ENCODE peak calls at places on chromosomes 6 and 20, in six cellular contexts. U is ovary, E is A549, V is K562, K is H1, Z is upper lobe of left lung. G is an unnamed sample. For H3K9me3 and H3K4me1, the result is how much of the 10 kb centered on the place peaks cover.

GRCh38 chr20:652611-653109 is 340 bp downstream of the SRXN1 start:
- DNase-seq in U (no peak), E (peak), V (no peak), K (no peak), Z (peak), G (peak)

GRCh38 chr6:11096109-11096508 is 2.5 kb downstream of the SMIM13 start:
- DNase-seq in U (no peak), E (peak), V (no peak), K (no peak), Z (peak), G (no peak)

GRCh38 chr6:149984778-149985177 is 21.0 kb downstream of the ULBP1 start:
- DNase-seq in U (no peak), E (no peak), V (no peak), K (no peak), Z (no peak), G (no peak)

GRCh38 chr20:51563597-51564332 is 21.2 kb upstream of the NFATC2 start:
- DNase-seq in U (peak), E (peak), V (peak), K (no peak), Z (peak), G (peak)

GRCh38 chr20:22411568-22412450 is 172.6 kb downstream of the FOXA2 start:
- DNase-seq in U (no peak), E (peak), V (peak), K (no peak), Z (peak), G (peak)

GRCh38 chr6:1952726-1953360 is 292.6 kb downstream of the GMDS start:
- DNase-seq in U (no peak), E (peak), V (no peak), K (no peak), Z (no peak), G (no peak)

GRCh38 chr6:132734694-132735236 is 20.9 kb upstream of the VNN1 start:
- DNase-seq in U (no peak), E (peak), V (no peak), K (no peak), Z (no peak), G (no peak)

GRCh38 chr6:115271434-115271833 is 789.3 kb downstream of the FRK start:
- DNase-seq in U (no peak), E (no peak), V (no peak), K (no peak), Z (no peak), G (no peak)

GRCh38 chr6:115729036-115729435 is 331.7 kb downstream of the FRK start:
- DNase-seq in U (no peak), E (no peak), V (no peak), K (no peak), Z (no peak), G (no peak)

GRCh38 chr6:50707652-50708325 is 5.5 kb upstream of the TFAP2D start:
- DNase-seq in U (no peak), E (no peak), V (no peak), K (no peak), Z (no peak), G (no peak)

GRCh38 chr6:119446623-119447008 is 97.1 kb upstream of the MAN1A1 start:
- DNase-seq in U (no peak), E (no peak), V (no peak), K (no peak), Z (peak), G (peak)

GRCh38 chr6:168527451-168528210 is 86.6 kb downstream of the SMOC2 start:
- DNase-seq in U (no peak), E (no peak), V (no peak), K (no peak), Z (no peak), G (no peak)

GRCh38 chr6:154227862-154228520 is 128.6 kb downstream of the IPCEF1 start:
- DNase-seq in U (no peak), E (no peak), V (no peak), K (no peak), Z (no peak), G (no peak)

GRCh38 chr6:144232434-144233223 is 52.5 kb upstream of the UTRN start:
- DNase-seq in U (no peak), E (no peak), V (no peak), K (no peak), Z (no peak), G (no peak)

GRCh38 chr6:134063966-134064445 is 11.6 kb upstream of the SLC2A12 start:
- DNase-seq in U (peak), E (peak), V (peak), K (no peak), Z (peak), G (peak)

GRCh38 chr20:49669601-49670189 is 44.0 kb downstream of the B4GALT5 start:
- DNase-seq in U (no peak), E (no peak), V (no peak), K (no peak), Z (no peak), G (no peak)

GRCh38 chr6:69456086-69456485 is 340.7 kb downstream of the LMBRD1 start:
- DNase-seq in U (no peak), E (no peak), V (no peak), K (no peak), Z (no peak), G (no peak)

GRCh38 chr6:109486068-109486467 is 3.0 kb upstream of the ZBTB24 start:
- DNase-seq in U (no peak), E (peak), V (no peak), K (no peak), Z (no peak), G (no peak)

GRCh38 chr6:160755168-160755567 is 53.1 kb downstream of the PLG start:
- DNase-seq in U (no peak), E (no peak), V (no peak), K (no peak), Z (no peak), G (no peak)

GRCh38 chr6:57172136-57173055 is at the start of gene BAG2:
- DNase-seq in U (peak), E (peak), V (peak), K (peak), Z (peak), G (peak)

GRCh38 chr20:19502169-19502568 is 255.9 kb upstream of the RIN2 start:
- DNase-seq in U (no peak), E (no peak), V (no peak), K (no peak), Z (no peak), G (no peak)

GRCh38 chr6:150599199-150600002 is at the start of gene PLEKHG1:
- DNase-seq in U (peak), E (peak), V (peak), K (peak), Z (peak), G (peak)

GRCh38 chr6:2999005-2999620 is 581 bp upstream of the NQO2 start:
- DNase-seq in U (no peak), E (peak), V (no peak), K (no peak), Z (peak), G (peak)

GRCh38 chr6:77972334-77972733 is 319.5 kb downstream of the MEI4 start:
- DNase-seq in U (no peak), E (no peak), V (no peak), K (no peak), Z (no peak), G (no peak)

GRCh38 chr6:14921170-14921569 is 324.7 kb upstream of the JARID2 start:
- DNase-seq in U (peak), E (no peak), V (peak), K (no peak), Z (peak), G (peak)

GRCh38 chr6:37381579-37381978 is 27.8 kb downstream of the RNF8 start:
- DNase-seq in U (no peak), E (peak), V (peak), K (peak), Z (peak), G (peak)
- H3K9me3 ChIP-seq in U (under half), E (under half), V (under half), K (under half), Z (under half), G (under half)

DNA sequence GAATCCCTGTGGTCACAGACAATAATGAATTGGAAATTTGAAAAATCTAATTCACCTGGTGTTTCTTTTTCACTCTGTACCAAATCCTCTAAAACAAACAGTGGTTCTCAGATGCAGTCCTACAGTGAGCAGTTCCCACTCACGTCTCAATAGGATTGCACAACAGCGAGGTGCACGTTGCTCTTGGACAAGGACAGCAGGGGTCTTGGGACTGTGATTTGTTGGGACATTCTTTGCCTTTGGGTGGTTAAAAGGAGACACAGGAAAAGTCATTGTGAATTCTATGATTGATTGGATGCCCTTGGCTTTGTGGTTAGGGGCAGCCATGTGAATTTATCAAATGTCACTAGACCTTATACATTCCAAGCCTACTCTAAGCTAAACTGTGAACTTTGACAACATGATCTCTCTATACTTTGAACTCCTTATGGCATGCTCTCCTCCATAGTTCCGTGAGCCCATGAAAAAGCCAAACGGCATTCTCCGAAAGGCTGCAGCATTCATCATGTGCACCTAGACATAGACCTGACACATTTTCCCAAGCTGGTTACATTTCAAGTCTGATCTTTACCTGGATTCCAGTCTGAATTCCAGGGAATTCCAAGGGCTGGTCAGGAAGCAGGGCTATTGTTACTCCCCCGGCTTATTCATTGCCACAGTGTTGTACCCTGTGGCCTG is 647 bp downstream of the UNC93A start:
- DNase-seq in U (no peak), E (no peak), V (no peak), K (no peak), Z (no peak), G (no peak)
- TF ChIP-seq EP300 in U (no peak), E (no peak), V (no peak), K (no peak), Z (no peak), G (no peak)

GRCh38 chr6:111865049-111865585 is 8.1 kb downstream of the FYN start:
- DNase-seq in U (no peak), E (no peak), V (no peak), K (no peak), Z (no peak), G (no peak)
- H3K4me1 ChIP-seq in U (under half), E (under half), V (under half), K (under half), Z (under half), G (half or more)

DNA sequence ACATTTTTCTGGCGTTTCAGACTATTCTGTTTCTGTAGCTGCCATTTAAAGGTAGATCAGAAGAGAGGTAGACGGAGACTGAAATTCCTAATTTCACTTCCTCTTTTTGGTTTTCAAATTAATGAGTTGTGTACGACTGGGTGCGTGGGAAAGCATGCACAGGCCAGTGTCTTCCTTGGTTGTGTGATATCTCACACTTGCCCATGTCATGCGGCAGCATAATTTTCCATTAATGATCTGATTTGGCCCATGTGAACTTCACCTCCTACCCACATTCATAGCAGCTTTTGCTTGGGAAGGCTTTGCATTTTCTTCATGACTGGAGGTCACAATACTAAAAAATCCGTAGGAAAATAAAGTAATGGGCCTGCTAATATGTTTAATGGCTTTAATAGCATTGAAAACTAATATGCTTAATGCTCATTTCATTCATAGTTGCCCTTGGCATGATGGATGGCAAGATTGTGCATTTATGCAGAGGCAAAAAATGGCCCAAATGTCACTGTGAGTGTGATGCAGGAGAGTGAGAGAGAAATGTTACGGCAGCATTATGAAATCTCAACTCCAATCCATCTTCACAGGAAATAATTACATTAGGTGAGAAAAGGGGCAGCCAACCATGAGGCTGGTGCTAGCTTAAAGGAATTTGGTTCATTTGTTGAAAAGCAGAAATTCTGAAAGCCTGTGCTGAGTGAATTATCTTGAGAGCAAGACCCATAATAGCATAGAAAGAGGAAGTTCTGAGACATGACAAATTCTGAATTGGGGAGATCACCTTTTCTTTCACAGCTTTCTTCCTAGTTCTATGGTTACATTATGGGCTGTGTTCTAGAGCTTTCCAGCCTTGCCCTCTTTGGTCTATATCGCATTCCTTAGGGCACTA is 69.0 kb upstream of the UST start:
- DNase-seq in U (no peak), E (no peak), V (no peak), K (no peak), Z (no peak), G (no peak)
- H3K9me3 ChIP-seq in U (under half), E (under half), V (under half), K (under half), Z (under half), G (under half)

GRCh38 chr6:20331625-20332024 is 70.1 kb upstream of the E2F3 start:
- DNase-seq in U (no peak), E (no peak), V (no peak), K (no peak), Z (no peak), G (no peak)
- TF ChIP-seq EP300 in U (no peak), E (no peak), V (no peak), K (no peak), Z (no peak), G (no peak)

GRCh38 chr20:10875653-10876052 is 201.9 kb upstream of the JAG1 start:
- DNase-seq in U (no peak), E (no peak), V (no peak), K (no peak), Z (no peak), G (no peak)

GRCh38 chr20:10876558-10876957 is 202.8 kb upstream of the JAG1 start:
- DNase-seq in U (no peak), E (no peak), V (no peak), K (no peak), Z (no peak), G (no peak)

GRCh38 chr20:10883166-10883565 is 209.4 kb upstream of the JAG1 start:
- DNase-seq in U (no peak), E (no peak), V (no peak), K (no peak), Z (no peak), G (no peak)

DNA sequence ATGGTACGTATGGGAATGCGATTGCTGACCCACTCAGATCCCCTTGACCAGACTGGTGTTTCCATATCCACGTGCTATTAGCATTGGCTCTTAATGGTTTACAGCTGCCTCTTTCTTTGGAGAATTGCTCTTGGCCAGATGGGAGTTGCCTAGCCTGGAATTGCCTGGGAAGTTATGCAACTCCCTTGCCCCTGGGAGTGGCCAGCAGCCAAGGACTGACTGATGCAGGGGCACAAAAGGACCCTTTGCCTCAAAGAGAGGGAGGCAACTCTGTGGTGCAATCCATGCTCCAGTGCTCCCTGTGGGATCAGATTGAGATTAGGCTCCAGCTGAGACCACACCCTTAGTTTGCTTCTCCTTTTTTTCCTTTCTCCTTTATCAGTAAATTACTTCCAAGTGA is 203.5 kb upstream of the JAG1 start:
- DNase-seq in U (no peak), E (no peak), V (no peak), K (no peak), Z (no peak), G (no peak)
- H3K4me1 ChIP-seq in U (under half), E (under half), V (under half), K (under half), Z (under half), G (under half)

GRCh38 chr6:22326500-22326899 is 29.7 kb upstream of the PRL start:
- DNase-seq in U (no peak), E (no peak), V (no peak), K (no peak), Z (no peak), G (no peak)

GRCh38 chr6:22325481-22325880 is 28.6 kb upstream of the PRL start:
- DNase-seq in U (no peak), E (no peak), V (no peak), K (no peak), Z (no peak), G (no peak)

GRCh38 chr6:22330941-22331340 is 34.1 kb upstream of the PRL start:
- DNase-seq in U (no peak), E (no peak), V (no peak), K (no peak), Z (no peak), G (no peak)

GRCh38 chr6:22327881-22328280 is 31.0 kb upstream of the PRL start:
- DNase-seq in U (no peak), E (no peak), V (no peak), K (no peak), Z (no peak), G (no peak)

DNA sequence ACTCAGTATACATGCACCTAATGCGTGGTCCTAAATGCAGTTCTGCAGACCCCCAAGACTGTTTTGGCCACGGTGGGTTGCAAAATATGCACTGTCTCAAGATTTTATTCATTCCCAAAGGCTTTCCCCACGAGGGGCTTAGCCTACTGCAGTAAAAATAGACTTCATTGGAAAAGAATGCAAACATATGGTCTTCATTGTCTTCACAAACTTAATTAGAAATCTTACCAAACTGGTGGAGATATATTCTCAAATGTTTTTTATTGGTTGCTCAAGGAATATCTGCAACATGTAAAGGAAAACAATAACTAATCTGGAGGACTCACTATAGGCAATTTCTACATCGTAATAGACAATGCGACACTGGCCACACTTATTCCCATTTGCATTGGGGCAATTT is 31.7 kb upstream of the PRL start:
- DNase-seq in U (no peak), E (no peak), V (no peak), K (no peak), Z (no peak), G (no peak)
- H3K9me3 ChIP-seq in U (under half), E (under half), V (under half), K (under half), Z (under half), G (under half)